ENCODE peak calls at places on chromosomes 16 and 17, in nine cellular contexts. O, F, P, Q, U, B, V, W and H are unnamed samples.

GRCh38 chr17:16108386-16108785 is 106.9 kb downstream of the NCOR1 start:
- DNase-seq in O (no peak), F (no peak), P (no peak), Q (no peak), U (no peak), B (no peak), V (peak; percentile 72), W (no peak), H (no peak)

GRCh38 chr17:38466346-38467315 is 38.4 kb downstream of the ARHGAP23 start:
- DNase-seq in O (no peak), F (no peak), P (no peak), Q (no peak), U (no peak), B (no peak), V (no peak), W (peak; percentile 85), H (no peak)

GRCh38 chr17:28174352-28175046 is 132.0 kb downstream of the NLK start:
- DNase-seq in O (no peak), F (peak; percentile 29), P (no peak), Q (peak; percentile 4), U (no peak), B (no peak), V (peak; percentile 13), W (no peak), H (no peak)

GRCh38 chr16:72793716-72794115 is 254.2 kb downstream of the ZFHX3 start:
- DNase-seq in O (no peak), F (no peak), P (no peak), Q (no peak), U (no peak), B (no peak), V (no peak), W (no peak), H (no peak)

GRCh38 chr17:2571523-2572303 is 21.7 kb upstream of the PAFAH1B1 start:
- DNase-seq in O (no peak), F (no peak), P (no peak), Q (peak; percentile 25), U (no peak), B (no peak), V (no peak), W (no peak), H (no peak)

GRCh38 chr17:19753049-19753444 is 4.9 kb upstream of the ALDH3A1 start:
- DNase-seq in O (no peak), F (peak; percentile 83), P (peak; percentile 86), Q (no peak), U (no peak), B (no peak), V (peak; percentile 99), W (peak; percentile 96), H (peak; percentile 97)

GRCh38 chr17:41190328-41190727 is 641 bp downstream of the KRTAP9-1 start:
- DNase-seq in O (no peak), F (no peak), P (no peak), Q (no peak), U (no peak), B (no peak), V (no peak), W (no peak), H (no peak)

GRCh38 chr17:1629647-1630310 is 1.1 kb upstream of the SLC43A2 start:
- DNase-seq in O (peak; percentile 85), F (peak; percentile 66), P (peak; percentile 87), Q (peak; percentile 77), U (peak; percentile 75), B (peak; percentile 45), V (peak; percentile 61), W (peak; percentile 83), H (no peak)

GRCh38 chr16:23132921-23133532 is 16.2 kb downstream of the USP31 start:
- DNase-seq in O (no peak), F (peak; percentile 66), P (no peak), Q (no peak), U (no peak), B (peak; percentile 50), V (no peak), W (no peak), H (no peak)

GRCh38 chr17:74836691-74837467 is 22.8 kb downstream of the GRIN2C start:
- DNase-seq in O (no peak), F (no peak), P (no peak), Q (no peak), U (no peak), B (no peak), V (no peak), W (no peak), H (no peak)

GRCh38 chr16:48383877-48384304 is 1.3 kb downstream of the SIAH1 start:
- DNase-seq in O (peak; percentile 35), F (peak; percentile 63), P (no peak), Q (peak; percentile 27), U (peak; percentile 26), B (no peak), V (peak; percentile 37), W (no peak), H (no peak)

DNA sequence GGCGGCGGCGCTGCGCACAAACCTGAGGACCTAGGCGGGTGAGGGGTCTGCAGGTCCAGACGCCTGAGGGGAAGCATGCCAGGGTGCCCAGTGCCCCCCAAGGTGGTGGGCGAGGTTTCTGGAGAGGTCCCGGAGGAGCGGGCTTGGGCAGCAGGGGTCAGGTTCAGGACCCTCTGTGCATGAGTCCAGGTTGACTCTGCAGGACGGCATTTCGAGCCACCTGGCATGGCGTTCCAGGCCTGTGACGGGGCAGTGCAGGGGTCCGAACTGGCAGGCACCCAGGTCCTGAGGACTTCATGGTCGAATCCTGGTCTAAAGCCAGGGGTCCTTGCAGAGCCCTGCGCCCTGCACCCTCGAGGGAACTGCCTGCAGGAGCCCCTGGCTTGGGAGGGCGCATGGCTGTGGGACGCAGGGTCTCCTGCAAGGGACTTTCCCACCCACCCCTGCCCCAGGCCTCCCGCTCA is 3.5 kb downstream of the SLC16A3 start:
- DNase-seq in O (no peak), F (no peak), P (no peak), Q (no peak), U (no peak), B (no peak), V (no peak), W (no peak), H (no peak)
- H3K4me1 ChIP-seq in O (no peaks in the 10 kb centered on the region), F (peaks cover 23% of the 10 kb centered on the region), P (peaks cover 69% of the 10 kb centered on the region), Q (peaks cover 43% of the 10 kb centered on the region), U (peaks cover 43% of the 10 kb centered on the region), B (peaks cover 38% of the 10 kb centered on the region), V (peaks cover 53% of the 10 kb centered on the region), W (peaks cover 70% of the 10 kb centered on the region), H (peaks cover 46% of the 10 kb centered on the region)

GRCh38 chr17:8856869-8857575 is 10.5 kb downstream of the PIK3R6 start:
- DNase-seq in O (no peak), F (no peak), P (no peak), Q (no peak), U (no peak), B (no peak), V (no peak), W (peak; percentile 24), H (no peak)

GRCh38 chr17:8861482-8862181 is 5.8 kb downstream of the PIK3R6 start:
- DNase-seq in O (no peak), F (no peak), P (no peak), Q (no peak), U (no peak), B (no peak), V (no peak), W (peak; percentile 5), H (no peak)

GRCh38 chr17:8859804-8860430 is 7.6 kb downstream of the PIK3R6 start:
- DNase-seq in O (no peak), F (no peak), P (no peak), Q (no peak), U (no peak), B (no peak), V (no peak), W (peak; percentile 28), H (no peak)

GRCh38 chr17:8857919-8858318 is 9.6 kb downstream of the PIK3R6 start:
- DNase-seq in O (peak; percentile 46), F (no peak), P (no peak), Q (peak; percentile 84), U (no peak), B (peak; percentile 79), V (no peak), W (no peak), H (no peak)

DNA sequence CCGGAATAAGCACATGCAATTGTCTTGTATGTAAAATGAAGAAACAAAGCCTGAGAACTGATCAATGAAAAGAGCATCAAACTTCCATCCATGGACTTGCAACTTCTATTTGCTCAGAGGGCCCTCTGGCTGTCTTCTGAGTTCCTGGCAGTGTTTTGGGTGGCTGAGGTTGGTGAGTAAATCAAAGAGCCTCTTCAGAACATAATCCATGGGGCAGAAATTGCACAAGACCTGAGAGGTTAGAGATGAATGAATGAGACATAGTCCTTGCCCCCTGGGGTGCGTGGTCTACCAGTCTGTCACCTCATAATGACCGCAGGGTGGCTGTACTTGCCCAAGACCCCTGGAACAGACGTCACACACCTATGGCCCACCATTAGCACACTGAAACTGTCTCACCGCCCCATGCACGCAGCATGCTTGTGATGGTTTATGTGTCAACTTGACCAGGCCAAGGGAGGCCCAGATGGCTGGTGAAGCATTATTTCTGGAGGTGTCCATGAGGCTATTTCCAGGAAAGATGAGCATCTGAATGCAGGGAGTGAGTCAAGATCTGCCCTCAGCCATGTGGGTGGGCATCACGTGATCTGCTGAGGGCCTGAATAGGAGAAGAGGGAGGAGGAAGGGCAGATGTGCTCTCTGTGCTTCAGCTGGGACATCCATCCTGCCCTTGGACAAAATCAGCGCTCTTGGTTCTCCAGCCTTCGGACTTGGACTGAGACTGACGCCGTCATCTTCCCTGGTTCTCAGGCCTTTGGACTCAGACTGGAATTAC is 8.3 kb downstream of the PIK3R6 start:
- DNase-seq in O (no peak), F (no peak), P (peak; percentile 65), Q (no peak), U (no peak), B (no peak), V (no peak), W (peak; percentile 47), H (no peak)
- TF ChIP-seq CTCF in O (no peak), F (no peak), P (no peak), Q (no peak), U (no peak), B (no peak), V (no peak), W (no peak), H (no peak)

GRCh38 chr16:28982949-28983348 is 1.9 kb upstream of the LAT start:
- DNase-seq in O (no peak), F (no peak), P (no peak), Q (no peak), U (no peak), B (no peak), V (no peak), W (no peak), H (no peak)
- H3K27ac ChIP-seq in O (no peak overlapping the region), F (no peak overlapping the region), P (no peak overlapping the region), Q (no peak overlapping the region), U (no peak overlapping the region), B (no peak overlapping the region), V (no peak overlapping the region), W (no peak overlapping the region), H (no peak overlapping the region)

DNA sequence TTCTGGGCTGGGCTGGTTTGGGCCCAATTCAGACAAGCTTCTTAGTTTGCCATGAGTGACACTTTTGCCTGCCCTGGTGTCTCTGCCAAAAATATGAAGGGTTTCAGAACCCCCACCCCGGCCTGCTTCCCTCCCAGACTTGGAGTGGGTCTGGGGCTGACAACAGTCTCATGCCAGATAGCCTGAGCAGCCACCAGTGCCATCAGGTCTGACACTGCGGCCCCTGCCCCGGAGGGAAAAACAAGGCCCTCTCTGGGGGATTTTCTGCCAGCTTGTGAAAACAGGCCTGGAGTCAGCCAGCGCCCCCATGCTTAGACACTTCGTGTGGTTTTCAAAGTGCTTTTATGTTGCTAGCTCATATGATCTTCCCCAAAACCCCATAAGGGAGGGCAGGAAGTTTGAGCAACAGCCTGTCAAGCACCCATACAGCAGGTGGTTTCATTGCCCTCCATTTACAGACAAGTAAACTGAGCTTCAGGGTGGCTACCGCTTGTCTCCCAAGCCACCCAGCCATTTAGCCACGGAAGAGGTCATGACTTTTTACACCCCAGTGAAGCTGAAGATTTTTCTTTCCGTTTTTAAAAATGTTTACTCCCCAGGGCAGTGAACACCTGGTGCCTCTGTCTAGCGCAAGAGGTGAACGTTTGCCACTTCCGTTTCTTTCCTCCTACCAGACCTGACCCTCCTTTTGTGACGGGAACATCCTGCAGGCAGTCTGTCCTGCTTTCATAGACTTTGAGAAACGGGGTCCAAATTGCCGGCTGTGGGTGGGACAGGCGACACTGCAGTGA is 300.6 kb downstream of the SEC14L1 start:
- DNase-seq in O (no peak), F (no peak), P (no peak), Q (peak; percentile 100), U (no peak), B (no peak), V (no peak), W (no peak), H (no peak)
- H3K4me1 ChIP-seq in O (peaks cover 12% of the 10 kb centered on the region), F (peaks cover 14% of the 10 kb centered on the region), P (peaks cover 98% of the 10 kb centered on the region), Q (peaks cover 97% of the 10 kb centered on the region), U (peaks cover 47% of the 10 kb centered on the region), B (peaks cover 69% of the 10 kb centered on the region), V (no peaks in the 10 kb centered on the region), W (peaks cover 71% of the 10 kb centered on the region), H (no peaks in the 10 kb centered on the region)